ENCODE peak calls at places on chromosomes 16 and 17, in seven cellular contexts. T is esophagus squamous epithelium, M is suprapubic skin, E is esophagus muscularis mucosa, X is heart left ventricle, A is prostate gland, G is uterus. H is an unnamed sample.

GRCh38 chr16:14489460-14489859 is 140.6 kb downstream of the PARN start:
- DNase-seq in A (no peak), M (no peak), T (no peak), X (no peak), G (no peak), E (peak; percentile 45), H (no peak)

GRCh38 chr17:31902693-31903092 is 1.2 kb upstream of the UTP6 start:
- DNase-seq in E (no peak), G (no peak), A (no peak), M (no peak), T (no peak), X (no peak), H (no peak)

GRCh38 chr16:2428051-2428786 is 1.0 kb upstream of the CCNF start:
- DNase-seq in T (no peak), M (no peak), G (peak; percentile 44), E (no peak), X (no peak), A (peak; percentile 16), H (no peak)

GRCh38 chr16:4663756-4664465 is 29.5 kb upstream of the NUDT16L1 start:
- DNase-seq in A (no peak), X (no peak), M (no peak), T (no peak), G (no peak), E (no peak), H (peak; percentile 45)

GRCh38 chr17:71921726-71922320 is 199.0 kb upstream of the SOX9 start:
- DNase-seq in M (no peak), E (no peak), T (no peak), X (no peak), G (no peak), A (no peak), H (no peak)

GRCh38 chr16:14309906-14310305 is 238.8 kb downstream of the MRTFB start:
- DNase-seq in G (no peak), T (no peak), X (peak; percentile 14), A (no peak), M (no peak), E (no peak), H (peak; percentile 45)

GRCh38 chr16:9138731-9139501 is 47.5 kb downstream of the HAPSTR1 start:
- DNase-seq in T (no peak), G (peak; percentile 40), M (no peak), E (no peak), X (peak; percentile 84), A (peak; percentile 32), H (peak; percentile 42)

GRCh38 chr17:19424934-19425868 is 14.2 kb downstream of the RNF112 start:
- DNase-seq in T (no peak), M (peak; percentile 23), G (no peak), A (no peak), E (no peak), X (no peak), H (no peak)

GRCh38 chr17:17196776-17197175 is 9.4 kb downstream of the PLD6 start:
- DNase-seq in M (no peak), X (no peak), A (no peak), E (no peak), T (no peak), G (no peak), H (no peak)

GRCh38 chr17:30290696-30291570 is 811 bp downstream of the BLMH start:
- DNase-seq in A (peak; percentile 40), E (no peak), G (peak; percentile 16), T (no peak), M (no peak), X (no peak), H (no peak)

GRCh38 chr16:4870138-4870671 is 22.9 kb downstream of the UBN1 start:
- DNase-seq in A (peak; percentile 64), E (no peak), X (no peak), T (no peak), M (peak; percentile 72), G (no peak), H (peak; percentile 56)

GRCh38 chr17:72538921-72539352 is 418.1 kb downstream of the SOX9 start:
- DNase-seq in A (no peak), M (no peak), G (no peak), T (no peak), E (no peak), X (no peak), H (no peak)

GRCh38 chr17:71938340-71939010 is 182.3 kb upstream of the SOX9 start:
- DNase-seq in A (no peak), E (no peak), G (no peak), M (no peak), X (no peak), T (no peak), H (no peak)

GRCh38 chr16:50747206-50747956 is 5.5 kb downstream of the CYLD start:
- DNase-seq in M (no peak), A (no peak), T (no peak), G (no peak), X (no peak), E (no peak), H (no peak)

GRCh38 chr16:81937305-81938038 is 73.8 kb downstream of the SDR42E1 start:
- DNase-seq in A (no peak), G (no peak), M (no peak), T (no peak), X (no peak), E (no peak), H (no peak)

GRCh38 chr17:81703747-81704654 is 834 bp downstream of the MRPL12 start:
- DNase-seq in X (no peak), G (no peak), M (no peak), T (no peak), A (no peak), E (no peak), H (no peak)

GRCh38 chr17:80665792-80666191 is 121.2 kb downstream of the RPTOR start:
- DNase-seq in T (no peak), M (no peak), E (no peak), G (no peak), X (no peak), A (no peak), H (no peak)

GRCh38 chr17:49162866-49163265 is 30.3 kb downstream of the B4GALNT2 start:
- DNase-seq in A (no peak), E (no peak), X (no peak), G (no peak), T (no peak), M (no peak), H (no peak)

GRCh38 chr16:13332713-13333255 is 431.4 kb downstream of the SHISA9 start:
- DNase-seq in M (no peak), E (no peak), X (no peak), A (no peak), G (no peak), T (no peak), H (no peak)

GRCh38 chr17:44348234-44348987 is 3.3 kb downstream of the GRN start:
- DNase-seq in X (peak; percentile 69), T (no peak), E (no peak), G (no peak), M (no peak), A (peak; percentile 47), H (peak; percentile 44)

GRCh38 chr17:155576-155975 is 18.2 kb downstream of the SCGB1C2 start:
- DNase-seq in E (no peak), X (peak; percentile 48), T (no peak), G (no peak), A (no peak), M (peak; percentile 61), H (no peak)

DNA sequence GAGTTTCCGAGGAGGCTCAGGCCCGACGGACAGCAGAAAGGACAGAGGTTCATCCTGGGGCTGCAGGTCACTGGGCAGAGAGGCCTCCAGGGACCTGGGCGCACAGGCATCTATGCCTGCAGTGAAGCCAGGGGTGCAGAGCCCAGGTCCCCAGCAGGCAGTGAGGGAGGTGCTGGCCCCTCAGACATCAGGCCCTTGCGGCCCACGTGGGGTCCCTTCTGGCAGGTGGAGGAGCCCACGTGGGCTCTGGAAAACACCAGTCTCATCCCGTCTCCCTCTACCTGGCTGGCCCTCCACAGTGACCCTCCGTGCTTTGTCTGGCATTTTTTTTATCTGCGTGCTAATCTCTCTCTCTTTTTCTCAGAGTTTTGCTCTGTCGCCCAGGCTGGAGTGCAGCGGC is 36.5 kb downstream of the ENGASE start:
- DNase-seq in T (no peak), M (no peak), E (no peak), X (no peak), G (no peak), A (no peak), H (no peak)
- H3K27me3 ChIP-seq in T (peaks cover 74% of the 10 kb centered on the region), M (peaks cover 92% of the 10 kb centered on the region), E (peaks cover 21% of the 10 kb centered on the region), X (no peaks in the 10 kb centered on the region), G (no peaks in the 10 kb centered on the region), A (no peaks in the 10 kb centered on the region), H (peaks cover 3% of the 10 kb centered on the region)

DNA sequence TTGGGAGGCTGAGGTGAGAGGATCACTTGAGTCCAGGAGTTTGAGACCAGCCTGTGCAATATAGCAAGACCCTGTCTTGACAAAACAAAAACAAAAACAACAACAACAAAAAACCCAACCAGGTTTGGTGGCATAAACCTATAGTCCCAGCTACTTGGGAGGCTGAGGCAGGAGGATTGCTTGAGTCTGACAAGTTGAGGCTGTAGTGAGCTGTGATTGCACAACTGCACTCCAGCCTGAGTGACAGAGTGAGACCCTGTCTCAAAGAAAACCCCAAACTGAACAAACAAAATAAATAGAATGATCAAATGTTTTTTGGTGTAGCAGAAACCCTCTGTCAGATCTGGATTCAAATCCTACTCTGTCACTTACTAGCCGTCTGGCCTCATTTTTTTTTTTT is 16.0 kb upstream of the SYT17 start:
- DNase-seq in A (no peak), T (no peak), E (no peak), X (no peak), G (no peak), M (no peak), H (no peak)
- TF ChIP-seq POLR2A in A (no peak), T (no peak), E (no peak), X (no peak), G (no peak), M (no peak), H (no peak)

GRCh38 chr17:37790153-37790552 is 45.3 kb upstream of the HNF1B start:
- DNase-seq in T (no peak), G (no peak), M (no peak), E (no peak), A (no peak), X (no peak), H (no peak)

GRCh38 chr17:37792787-37793186 is 47.9 kb upstream of the HNF1B start:
- DNase-seq in M (no peak), A (no peak), G (no peak), E (no peak), T (no peak), X (no peak), H (no peak)

GRCh38 chr17:37791985-37792384 is 47.1 kb upstream of the HNF1B start:
- DNase-seq in M (no peak), X (no peak), E (no peak), A (no peak), G (no peak), T (no peak), H (no peak)

GRCh38 chr17:37789166-37789565 is 44.3 kb upstream of the HNF1B start:
- DNase-seq in A (no peak), G (no peak), X (no peak), T (no peak), E (no peak), M (no peak), H (no peak)

DNA sequence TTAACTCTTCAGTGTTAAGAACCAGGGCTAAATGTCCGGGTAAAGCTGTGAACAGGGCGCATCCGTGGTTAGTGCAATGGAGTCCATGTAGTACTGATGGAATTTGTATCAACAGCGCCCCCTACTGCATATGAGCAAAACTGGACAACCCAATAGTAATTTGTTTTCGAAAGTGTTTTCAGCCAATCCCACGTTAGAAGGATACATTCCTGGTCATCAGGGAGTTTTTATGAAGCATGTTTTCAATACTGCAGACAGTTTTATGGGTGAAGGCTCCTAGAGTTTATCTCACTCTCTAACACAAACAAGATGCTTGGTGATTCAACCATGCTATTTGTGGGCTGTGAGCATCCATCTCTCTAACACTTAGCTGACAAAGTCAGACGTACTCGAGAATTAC is 46.6 kb upstream of the HNF1B start:
- DNase-seq in X (no peak), G (no peak), A (no peak), T (no peak), M (no peak), E (no peak), H (no peak)
- H3K27me3 ChIP-seq in X (peaks cover 8% of the 10 kb centered on the region), G (no peaks in the 10 kb centered on the region), A (no peaks in the 10 kb centered on the region), T (peaks cover 85% of the 10 kb centered on the region), M (peaks cover 53% of the 10 kb centered on the region), E (peaks cover 68% of the 10 kb centered on the region), H (peaks cover 26% of the 10 kb centered on the region)

GRCh38 chr17:42673885-42674754 is 2.7 kb downstream of the PLEKHH3 start:
- DNase-seq in G (peak; percentile 82), M (no peak), X (peak; percentile 89), T (no peak), E (no peak), A (peak; percentile 19), H (no peak)
- TF ChIP-seq POLR2A in G (no peak), M (no peak), X (no peak), T (no peak), E (no peak), A (no peak), H (no peak)